ENCODE peak calls at places on chromosomes 3 and 15, in six cellular contexts. Q is A549, C is fibroblast of lung, B is uterus, W is LNCaP clone FGC, Y is stomach. P is an unnamed sample.
A peak's percentile ranks its signal among the peaks of the same experiment; 100 is the strongest.

GRCh38 chr15:68416158-68416535 is 15.8 kb downstream of the ITGA11 start:
- DNase-seq in Q (no peak), C (no peak), B (no peak), W (no peak), Y (no peak), P (peak; percentile 21)

GRCh38 chr3:183385698-183386590 is 42.5 kb downstream of the MCF2L2 start:
- DNase-seq in Q (peak; percentile 42), C (peak; percentile 57), B (peak; percentile 44), W (peak; percentile 41), Y (peak; percentile 64), P (peak; percentile 48)

GRCh38 chr3:136194409-136195257 is 1.5 kb downstream of the MSL2 start:
- DNase-seq in Q (no peak), C (peak; percentile 29), B (no peak), W (no peak), Y (peak; percentile 43), P (peak; percentile 91)

GRCh38 chr3:31213869-31214486 is 318.7 kb upstream of the STT3B start:
- DNase-seq in Q (no peak), C (no peak), B (no peak), W (no peak), Y (no peak), P (no peak)

GRCh38 chr15:33960160-33960559 is 8.1 kb upstream of the CHRM5 start:
- DNase-seq in Q (no peak), C (no peak), B (no peak), W (no peak), Y (no peak), P (no peak)

GRCh38 chr15:78018968-78019644 is 58.4 kb downstream of the TBC1D2B start:
- DNase-seq in Q (no peak), C (no peak), B (no peak), W (no peak), Y (no peak), P (no peak)

GRCh38 chr3:42822828-42823227 is 13.6 kb downstream of the ACKR2 start:
- DNase-seq in Q (no peak), C (no peak), B (no peak), W (no peak), Y (no peak), P (no peak)

GRCh38 chr3:182686033-182686886 is 107.0 kb upstream of the ATP11B start:
- DNase-seq in Q (no peak), C (no peak), B (no peak), W (peak; percentile 52), Y (no peak), P (no peak)

GRCh38 chr3:124768812-124769211 is 38.6 kb downstream of the UMPS start:
- DNase-seq in Q (peak; percentile 90), C (no peak), B (no peak), W (no peak), Y (no peak), P (no peak)

GRCh38 chr3:52521881-52522650 is 11.6 kb downstream of the NT5DC2 start:
- DNase-seq in Q (no peak), C (no peak), B (no peak), W (no peak), Y (no peak), P (no peak)

GRCh38 chr15:48389701-48390143 is 58.5 kb downstream of the DUT start:
- DNase-seq in Q (no peak), C (peak; percentile 77), B (no peak), W (no peak), Y (no peak), P (no peak)

GRCh38 chr15:45377630-45378148 is 655 bp downstream of the GATM start:
- DNase-seq in Q (no peak), C (no peak), B (peak; percentile 26), W (no peak), Y (peak; percentile 51), P (peak; percentile 10)

GRCh38 chr15:59797756-59798604 is 108.9 kb upstream of the BNIP2 start:
- DNase-seq in Q (no peak), C (no peak), B (no peak), W (no peak), Y (no peak), P (no peak)

GRCh38 chr3:122100591-122101491 is 45.7 kb downstream of the CD86 start:
- DNase-seq in Q (no peak), C (no peak), B (no peak), W (no peak), Y (no peak), P (no peak)

GRCh38 chr3:58216496-58217197 is 5.9 kb upstream of the DNASE1L3 start:
- DNase-seq in Q (no peak), C (no peak), B (no peak), W (no peak), Y (no peak), P (no peak)

GRCh38 chr3:9409981-9410849 is 12.8 kb downstream of the SETD5 start:
- DNase-seq in Q (no peak), C (no peak), B (no peak), W (no peak), Y (no peak), P (no peak)

GRCh38 chr3:194075802-194076460 is 60.0 kb upstream of the HES1 start:
- DNase-seq in Q (peak; percentile 36), C (no peak), B (no peak), W (peak; percentile 49), Y (peak; percentile 58), P (no peak)

GRCh38 chr3:178352300-178353021 is 183.8 kb upstream of the KCNMB2 start:
- DNase-seq in Q (peak; percentile 7), C (peak; percentile 90), B (no peak), W (no peak), Y (no peak), P (no peak)

GRCh38 chr3:64694127-64694526 is 6.3 kb upstream of the ADAMTS9 start:
- DNase-seq in Q (no peak), C (no peak), B (no peak), W (no peak), Y (no peak), P (no peak)

GRCh38 chr3:195812366-195812765 is 637 bp upstream of the MUC4 start:
- DNase-seq in Q (no peak), C (no peak), B (no peak), W (no peak), Y (no peak), P (no peak)

GRCh38 chr3:151639096-151639740 is 94.5 kb upstream of the AADACL2 start:
- DNase-seq in Q (no peak), C (no peak), B (no peak), W (no peak), Y (no peak), P (no peak)

GRCh38 chr3:18217512-18218174 is 207.5 kb downstream of the SATB1 start:
- DNase-seq in Q (no peak), C (no peak), B (no peak), W (no peak), Y (no peak), P (no peak)

GRCh38 chr15:78992416-78993256 is 47.8 kb upstream of the CTSH start:
- DNase-seq in Q (no peak), C (no peak), B (no peak), W (no peak), Y (no peak), P (no peak)

GRCh38 chr15:56631765-56632164 is 101.5 kb downstream of the ZNF280D start:
- DNase-seq in Q (no peak), C (no peak), B (no peak), W (no peak), Y (no peak), P (no peak)

GRCh38 chr3:98994128-98994762 is 92.8 kb upstream of the DCBLD2 start:
- DNase-seq in Q (no peak), C (peak; percentile 67), B (no peak), W (no peak), Y (no peak), P (no peak)
- TF ChIP-seq CTCF in Q (peak; percentile 90), C (peak; percentile 69), B (peak; percentile 74), W (peak; percentile 57), Y (no peak), P (no peak)

GRCh38 chr3:128616516-128617269 is 33.9 kb downstream of the RPN1 start:
- DNase-seq in Q (no peak), C (no peak), B (no peak), W (no peak), Y (no peak), P (no peak)
- H3K4me3 ChIP-seq in Q (no peak overlapping the region), C (no peak overlapping the region), B (no peak overlapping the region), W (no peak overlapping the region), Y (peak overlapping the region; percentile 91), P (peak overlapping the region; percentile 85)

GRCh38 chr3:181630873-181631272 is 80.9 kb upstream of the SOX2 start:
- DNase-seq in Q (no peak), C (peak; percentile 19), B (no peak), W (no peak), Y (no peak), P (no peak)

GRCh38 chr3:181633556-181633955 is 78.2 kb upstream of the SOX2 start:
- DNase-seq in Q (no peak), C (no peak), B (no peak), W (no peak), Y (no peak), P (no peak)

GRCh38 chr3:181637056-181637798 is 74.5 kb upstream of the SOX2 start:
- DNase-seq in Q (no peak), C (peak; percentile 57), B (no peak), W (no peak), Y (no peak), P (no peak)

GRCh38 chr3:181631901-181632300 is 79.8 kb upstream of the SOX2 start:
- DNase-seq in Q (no peak), C (no peak), B (no peak), W (no peak), Y (no peak), P (no peak)

DNA sequence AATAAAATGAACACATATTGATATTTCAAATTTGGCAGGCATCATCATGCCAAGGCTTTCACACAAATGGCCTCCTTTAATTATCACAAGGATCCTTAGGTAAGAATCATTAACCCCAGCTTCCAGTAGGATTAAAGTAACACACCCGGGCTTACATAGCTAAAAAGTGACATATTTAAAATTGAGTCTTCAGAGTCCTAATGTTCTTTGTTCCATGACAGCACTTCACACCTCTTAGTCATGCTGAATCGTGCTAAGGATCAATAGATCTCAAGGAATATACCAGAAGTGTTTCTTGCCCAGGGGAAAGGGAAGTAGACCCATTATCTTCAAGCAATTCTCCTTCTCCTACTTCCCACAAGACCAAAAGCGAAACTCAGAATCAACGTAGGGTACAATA is 76.6 kb upstream of the SOX2 start:
- DNase-seq in Q (no peak), C (no peak), B (no peak), W (no peak), Y (no peak), P (no peak)
- TF ChIP-seq CTCF in Q (no peak), C (no peak), B (no peak), W (no peak), Y (no peak), P (no peak)

DNA sequence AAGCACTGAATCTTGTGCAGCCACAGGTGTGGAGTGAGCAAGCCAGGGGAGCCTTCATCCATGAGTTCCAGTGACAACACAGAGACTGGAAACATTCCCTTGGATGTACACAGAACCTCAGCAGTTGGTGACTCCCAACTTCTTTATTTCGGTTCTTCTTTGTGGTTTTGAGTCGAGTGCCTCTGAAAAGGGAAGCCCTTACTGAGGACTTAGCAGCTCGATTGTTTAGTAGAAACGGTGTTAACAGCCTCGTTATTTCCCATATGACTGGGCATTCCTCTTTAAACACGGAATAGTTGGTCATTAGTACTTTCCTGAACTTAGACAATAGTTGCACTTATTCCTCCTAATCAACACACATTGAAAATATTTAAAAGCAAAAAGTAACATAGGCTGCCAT is 7.7 kb downstream of the SLCO3A1 start:
- DNase-seq in Q (no peak), C (peak; percentile 8), B (no peak), W (no peak), Y (no peak), P (no peak)
- H3K4me3 ChIP-seq in Q (no peak overlapping the region), C (no peak overlapping the region), B (no peak overlapping the region), W (no peak overlapping the region), Y (no peak overlapping the region), P (no peak overlapping the region)